ENCODE peak calls at places on chromosome 7, in four cellular contexts. G, K, L and I are unnamed samples.
A peak's percentile ranks its signal among the peaks of the same experiment; 100 is the strongest.

GRCh38 chr7:157239571-157240270 is 97.1 kb upstream of the DNAJB6 start:
- DNase-seq in K (no peak), G (no peak), L (no peak), I (no peak)

GRCh38 chr7:158710651-158711102 is 6.1 kb upstream of the NCAPG2 start:
- DNase-seq in K (no peak), L (peak; percentile 68), G (no peak), I (no peak)

GRCh38 chr7:94366827-94367226 is 27.9 kb upstream of the COL1A2 start:
- DNase-seq in L (no peak), G (no peak), K (no peak), I (no peak)

GRCh38 chr7:38846280-38846679 is 62.7 kb downstream of the VPS41 start:
- DNase-seq in G (peak; percentile 12), K (no peak), L (peak; percentile 51), I (peak; percentile 52)

GRCh38 chr7:144738708-144739314 is 97.0 kb downstream of the TPK1 start:
- DNase-seq in L (peak; percentile 28), G (peak; percentile 12), K (no peak), I (peak; percentile 1)

GRCh38 chr7:141312828-141313521 is 238.2 kb upstream of the AGK start:
- DNase-seq in G (no peak), L (no peak), K (no peak), I (no peak)

GRCh38 chr7:80147543-80148376 is 13.1 kb downstream of the GNAI1 start:
- DNase-seq in L (no peak), G (no peak), K (no peak), I (peak; percentile 47)

GRCh38 chr7:67791918-67792317 is 795.3 kb downstream of the TYW1 start:
- DNase-seq in G (no peak), K (no peak), L (no peak), I (no peak)

GRCh38 chr7:92765725-92766124 is 70.6 kb downstream of the CDK6 start:
- DNase-seq in K (no peak), L (no peak), G (no peak), I (peak; percentile 85)

GRCh38 chr7:32670105-32670504 is 174.8 kb downstream of the AVL9 start:
- DNase-seq in K (no peak), L (peak; percentile 67), G (peak; percentile 94), I (peak; percentile 94)

GRCh38 chr7:78967046-78967445 is 486.4 kb downstream of the MAGI2 start:
- DNase-seq in L (no peak), G (no peak), K (no peak), I (no peak)

GRCh38 chr7:1940402-1940786 is 270.3 kb downstream of the ELFN1 start:
- DNase-seq in L (peak; percentile 33), G (no peak), K (peak; percentile 55), I (no peak)

GRCh38 chr7:94022550-94022949 is 18.4 kb upstream of the BET1 start:
- DNase-seq in G (no peak), L (no peak), K (no peak), I (no peak)

GRCh38 chr7:118330373-118330772 is 105.9 kb downstream of the ANKRD7 start:
- DNase-seq in K (no peak), G (no peak), L (no peak), I (no peak)

GRCh38 chr7:20158684-20159083 is 58.5 kb downstream of the MACC1 start:
- DNase-seq in L (peak; percentile 25), G (peak; percentile 1), K (no peak), I (no peak)

GRCh38 chr7:131011976-131012375 is 278.0 kb upstream of the KLF14 start:
- DNase-seq in G (no peak), L (peak; percentile 30), K (no peak), I (peak; percentile 51)

GRCh38 chr7:120725376-120726039 is 132.4 kb downstream of the TSPAN12 start:
- DNase-seq in L (peak; percentile 58), K (no peak), G (peak; percentile 16), I (peak; percentile 23)

GRCh38 chr7:77439572-77439971 is 23.4 kb upstream of the GSAP start:
- DNase-seq in L (peak; percentile 25), K (no peak), G (peak; percentile 72), I (peak; percentile 78)

GRCh38 chr7:20270867-20271266 is 53.7 kb upstream of the MACC1 start:
- DNase-seq in K (peak; percentile 74), L (no peak), G (no peak), I (no peak)

GRCh38 chr7:10773430-10773829 is 200.2 kb upstream of the PHF14 start:
- DNase-seq in L (no peak), G (no peak), K (no peak), I (no peak)

GRCh38 chr7:131109757-131110293 is 217.9 kb upstream of the MKLN1 start:
- DNase-seq in K (no peak), G (peak; percentile 59), L (peak; percentile 96), I (peak; percentile 90)

GRCh38 chr7:130366561-130366960 is 13.7 kb upstream of the CPA1 start:
- DNase-seq in K (no peak), G (no peak), L (no peak), I (no peak)

GRCh38 chr7:107725138-107725740 is 18.7 kb upstream of the CBLL1 start:
- DNase-seq in K (peak; percentile 12), G (peak; percentile 52), L (peak; percentile 83), I (peak; percentile 61)

GRCh38 chr7:134029743-134030142 is 97.4 kb upstream of the LRGUK start:
- DNase-seq in L (no peak), K (no peak), G (no peak), I (no peak)

GRCh38 chr7:77481615-77482014 is 55.5 kb upstream of the PTPN12 start:
- DNase-seq in K (no peak), G (no peak), L (no peak), I (peak; percentile 50)

GRCh38 chr7:78607099-78607498 is 808.5 kb downstream of the PHTF2 start:
- DNase-seq in L (no peak), K (no peak), G (no peak), I (peak; percentile 5)

GRCh38 chr7:66100408-66101050 is 14.1 kb upstream of the CRCP start:
- DNase-seq in L (no peak), K (no peak), G (no peak), I (no peak)

GRCh38 chr7:42972703-42973500 is 40.7 kb downstream of the MRPL32 start:
- DNase-seq in K (no peak), L (peak; percentile 32), G (peak; percentile 20), I (peak; percentile 48)

GRCh38 chr7:50333266-50333665 is 28.8 kb downstream of the IKZF1 start:
- DNase-seq in G (no peak), K (no peak), L (peak; percentile 72), I (no peak)

GRCh38 chr7:50330701-50331100 is 26.2 kb downstream of the IKZF1 start:
- DNase-seq in L (no peak), K (no peak), G (no peak), I (no peak)

GRCh38 chr7:50334341-50334994 is 30.0 kb downstream of the IKZF1 start:
- DNase-seq in L (no peak), G (no peak), K (no peak), I (no peak)

GRCh38 chr7:50331564-50332208 is 27.2 kb downstream of the IKZF1 start:
- DNase-seq in L (no peak), G (no peak), K (peak; percentile 79), I (no peak)

GRCh38 chr7:50332241-50333176 is 28.0 kb downstream of the IKZF1 start:
- DNase-seq in L (no peak), K (no peak), G (no peak), I (no peak)
- TF ChIP-seq EP300 in L (no peak), K (no peak), G (no peak), I (no peak)

GRCh38 chr7:6393667-6394056 is 54.1 kb downstream of the DAGLB start:
- DNase-seq in G (no peak), L (peak; percentile 55), K (no peak), I (no peak)
- H3K4me1 ChIP-seq in G (peaks cover 12% of the 10 kb centered on the region), L (peaks cover 42% of the 10 kb centered on the region), K (peaks cover 19% of the 10 kb centered on the region), I (peaks cover 51% of the 10 kb centered on the region)

GRCh38 chr7:761101-761500 is 34.0 kb upstream of the PRKAR1B start:
- DNase-seq in G (no peak), K (no peak), L (no peak), I (no peak)

GRCh38 chr7:759569-759968 is 32.5 kb upstream of the PRKAR1B start:
- DNase-seq in K (no peak), G (no peak), L (no peak), I (no peak)

GRCh38 chr7:762891-763290 is 35.8 kb upstream of the PRKAR1B start:
- DNase-seq in G (no peak), K (no peak), L (no peak), I (no peak)

GRCh38 chr7:760006-760405 is 32.9 kb upstream of the PRKAR1B start:
- DNase-seq in G (no peak), L (no peak), K (no peak), I (no peak)

GRCh38 chr7:761631-762030 is 34.5 kb upstream of the PRKAR1B start:
- DNase-seq in G (no peak), K (no peak), L (no peak), I (no peak)
- TF ChIP-seq BHLHE40 in G (no peak), K (no peak), L (no peak), I (no peak)

DNA sequence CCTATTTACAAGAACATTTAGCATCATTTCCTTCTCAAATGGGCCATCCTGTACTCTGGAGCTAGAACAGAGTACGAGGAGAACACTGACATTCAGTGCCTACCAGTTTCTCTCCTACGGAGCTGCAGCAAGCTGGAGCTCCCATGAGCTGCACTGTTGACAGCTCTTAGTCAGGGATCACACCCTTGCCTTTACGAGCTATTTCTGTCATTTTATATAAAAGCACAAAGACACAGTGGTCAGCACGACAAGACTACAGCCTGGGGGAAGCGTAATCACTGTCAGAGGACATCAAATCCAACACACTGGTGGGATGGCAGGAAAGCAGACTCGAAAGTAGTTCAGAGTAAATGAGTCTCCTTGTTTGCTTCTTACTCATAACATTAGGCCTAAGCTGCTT is 2.7 kb downstream of the CDCA7L start:
- DNase-seq in G (no peak), K (no peak), L (no peak), I (no peak)
- TF ChIP-seq EP300 in G (no peak), K (no peak), L (no peak), I (no peak)

GRCh38 chr7:31022117-31022516 is 30.0 kb upstream of the ADCYAP1R1 start:
- DNase-seq in K (no peak), G (no peak), L (no peak), I (no peak)
- H3K4me1 ChIP-seq in K (no peaks in the 10 kb centered on the region), G (no peaks in the 10 kb centered on the region), L (no peaks in the 10 kb centered on the region), I (no peaks in the 10 kb centered on the region)